ENCODE peak calls at places on chromosomes 16 and 17, in ten cellular contexts. One of them, this sample, is unnamed.

GRCh38 chr16:15598648-15599190 is 44.2 kb downstream of the MARF1 start:
- DNase-seq in stimulated activated CD4-positive, alpha-beta T cell treated with anti-CD3 and anti-CD28 coated beads, TNF-alpha, amount 100 ng/mL, for 24 hours: no peak
- DNase-seq in T-helper 2 cell: no peak
- DNase-seq in choroid plexus epithelial cell: no peak
- DNase-seq in HFF-Myc: no peak
- DNase-seq in NCI-H345: no peak
- DNase-seq in HT1080: no peak
- DNase-seq in cardiac muscle cell: no peak
- DNase-seq in lung microvascular endothelial cell: no peak
- DNase-seq in thyroid gland: no peak
- DNase-seq in this sample: no peak

GRCh38 chr17:28839221-28839620 is 3.4 kb downstream of the FAM222B start:
- DNase-seq in stimulated activated CD4-positive, alpha-beta T cell treated with anti-CD3 and anti-CD28 coated beads, TNF-alpha, amount 100 ng/mL, for 24 hours: no peak
- DNase-seq in T-helper 2 cell: no peak
- DNase-seq in choroid plexus epithelial cell: peak
- DNase-seq in HFF-Myc: no peak
- DNase-seq in NCI-H345: no peak
- DNase-seq in HT1080: no peak
- DNase-seq in cardiac muscle cell: no peak
- DNase-seq in lung microvascular endothelial cell: no peak
- DNase-seq in thyroid gland: no peak
- DNase-seq in this sample: no peak

GRCh38 chr16:82715160-82715559 is 88.4 kb downstream of the CDH13 start:
- DNase-seq in stimulated activated CD4-positive, alpha-beta T cell treated with anti-CD3 and anti-CD28 coated beads, TNF-alpha, amount 100 ng/mL, for 24 hours: no peak
- DNase-seq in T-helper 2 cell: no peak
- DNase-seq in choroid plexus epithelial cell: no peak
- DNase-seq in HFF-Myc: no peak
- DNase-seq in NCI-H345: no peak
- DNase-seq in HT1080: no peak
- DNase-seq in cardiac muscle cell: no peak
- DNase-seq in lung microvascular endothelial cell: no peak
- DNase-seq in thyroid gland: no peak
- DNase-seq in this sample: no peak

GRCh38 chr16:23836404-23837291 is 865 bp downstream of the PRKCB start:
- DNase-seq in stimulated activated CD4-positive, alpha-beta T cell treated with anti-CD3 and anti-CD28 coated beads, TNF-alpha, amount 100 ng/mL, for 24 hours: no peak
- DNase-seq in T-helper 2 cell: peak
- DNase-seq in choroid plexus epithelial cell: no peak
- DNase-seq in HFF-Myc: no peak
- DNase-seq in NCI-H345: no peak
- DNase-seq in HT1080: no peak
- DNase-seq in cardiac muscle cell: peak
- DNase-seq in lung microvascular endothelial cell: no peak
- DNase-seq in thyroid gland: peak
- DNase-seq in this sample: peak

GRCh38 chr16:471353-472198 is 46.1 kb downstream of the RAB11FIP3 start:
- DNase-seq in stimulated activated CD4-positive, alpha-beta T cell treated with anti-CD3 and anti-CD28 coated beads, TNF-alpha, amount 100 ng/mL, for 24 hours: no peak
- DNase-seq in T-helper 2 cell: no peak
- DNase-seq in choroid plexus epithelial cell: no peak
- DNase-seq in HFF-Myc: no peak
- DNase-seq in NCI-H345: no peak
- DNase-seq in HT1080: no peak
- DNase-seq in cardiac muscle cell: no peak
- DNase-seq in lung microvascular endothelial cell: no peak
- DNase-seq in thyroid gland: no peak
- DNase-seq in this sample: no peak

GRCh38 chr16:89588413-89589109 is 13.0 kb downstream of the CPNE7 start:
- DNase-seq in stimulated activated CD4-positive, alpha-beta T cell treated with anti-CD3 and anti-CD28 coated beads, TNF-alpha, amount 100 ng/mL, for 24 hours: no peak
- DNase-seq in T-helper 2 cell: no peak
- DNase-seq in choroid plexus epithelial cell: no peak
- DNase-seq in HFF-Myc: no peak
- DNase-seq in NCI-H345: no peak
- DNase-seq in HT1080: no peak
- DNase-seq in cardiac muscle cell: no peak
- DNase-seq in lung microvascular endothelial cell: no peak
- DNase-seq in thyroid gland: no peak
- DNase-seq in this sample: no peak

GRCh38 chr17:79955961-79956735 is 79.5 kb downstream of the TBC1D16 start:
- DNase-seq in stimulated activated CD4-positive, alpha-beta T cell treated with anti-CD3 and anti-CD28 coated beads, TNF-alpha, amount 100 ng/mL, for 24 hours: no peak
- DNase-seq in T-helper 2 cell: no peak
- DNase-seq in choroid plexus epithelial cell: no peak
- DNase-seq in HFF-Myc: no peak
- DNase-seq in NCI-H345: no peak
- DNase-seq in HT1080: no peak
- DNase-seq in cardiac muscle cell: no peak
- DNase-seq in lung microvascular endothelial cell: no peak
- DNase-seq in thyroid gland: no peak
- DNase-seq in this sample: no peak

GRCh38 chr17:62826956-62827355 is 18.8 kb upstream of the MARCHF10 start:
- DNase-seq in stimulated activated CD4-positive, alpha-beta T cell treated with anti-CD3 and anti-CD28 coated beads, TNF-alpha, amount 100 ng/mL, for 24 hours: no peak
- DNase-seq in T-helper 2 cell: no peak
- DNase-seq in choroid plexus epithelial cell: peak
- DNase-seq in HFF-Myc: no peak
- DNase-seq in NCI-H345: no peak
- DNase-seq in HT1080: no peak
- DNase-seq in cardiac muscle cell: no peak
- DNase-seq in lung microvascular endothelial cell: no peak
- DNase-seq in thyroid gland: no peak
- DNase-seq in this sample: no peak

GRCh38 chr17:19646788-19647696 is 1.5 kb upstream of the ALDH3A2 start:
- DNase-seq in stimulated activated CD4-positive, alpha-beta T cell treated with anti-CD3 and anti-CD28 coated beads, TNF-alpha, amount 100 ng/mL, for 24 hours: no peak
- DNase-seq in T-helper 2 cell: no peak
- DNase-seq in choroid plexus epithelial cell: peak
- DNase-seq in HFF-Myc: no peak
- DNase-seq in NCI-H345: peak
- DNase-seq in HT1080: peak
- DNase-seq in cardiac muscle cell: no peak
- DNase-seq in lung microvascular endothelial cell: peak
- DNase-seq in thyroid gland: peak
- DNase-seq in this sample: peak

GRCh38 chr16:4371481-4372314 is at the start of gene VASN:
- DNase-seq in stimulated activated CD4-positive, alpha-beta T cell treated with anti-CD3 and anti-CD28 coated beads, TNF-alpha, amount 100 ng/mL, for 24 hours: peak
- DNase-seq in T-helper 2 cell: peak
- DNase-seq in choroid plexus epithelial cell: peak
- DNase-seq in HFF-Myc: no peak
- DNase-seq in NCI-H345: peak
- DNase-seq in HT1080: peak
- DNase-seq in cardiac muscle cell: peak
- DNase-seq in lung microvascular endothelial cell: peak
- DNase-seq in thyroid gland: peak
- DNase-seq in this sample: peak

GRCh38 chr17:37844158-37844976 is 79.8 kb upstream of the TBC1D3K start:
- DNase-seq in stimulated activated CD4-positive, alpha-beta T cell treated with anti-CD3 and anti-CD28 coated beads, TNF-alpha, amount 100 ng/mL, for 24 hours: peak
- DNase-seq in T-helper 2 cell: peak
- DNase-seq in choroid plexus epithelial cell: peak
- DNase-seq in HFF-Myc: no peak
- DNase-seq in NCI-H345: no peak
- DNase-seq in HT1080: peak
- DNase-seq in cardiac muscle cell: peak
- DNase-seq in lung microvascular endothelial cell: peak
- DNase-seq in thyroid gland: peak
- DNase-seq in this sample: peak

GRCh38 chr17:43803758-43804157 is 23.5 kb downstream of the CFAP97D1 start:
- DNase-seq in stimulated activated CD4-positive, alpha-beta T cell treated with anti-CD3 and anti-CD28 coated beads, TNF-alpha, amount 100 ng/mL, for 24 hours: no peak
- DNase-seq in T-helper 2 cell: no peak
- DNase-seq in choroid plexus epithelial cell: no peak
- DNase-seq in HFF-Myc: no peak
- DNase-seq in NCI-H345: no peak
- DNase-seq in HT1080: no peak
- DNase-seq in cardiac muscle cell: no peak
- DNase-seq in lung microvascular endothelial cell: peak
- DNase-seq in thyroid gland: peak
- DNase-seq in this sample: no peak

GRCh38 chr16:3695610-3696369 is 21.5 kb downstream of the TRAP1 start:
- DNase-seq in stimulated activated CD4-positive, alpha-beta T cell treated with anti-CD3 and anti-CD28 coated beads, TNF-alpha, amount 100 ng/mL, for 24 hours: no peak
- DNase-seq in T-helper 2 cell: no peak
- DNase-seq in choroid plexus epithelial cell: no peak
- DNase-seq in HFF-Myc: no peak
- DNase-seq in NCI-H345: no peak
- DNase-seq in HT1080: no peak
- DNase-seq in cardiac muscle cell: no peak
- DNase-seq in lung microvascular endothelial cell: no peak
- DNase-seq in thyroid gland: no peak
- DNase-seq in this sample: peak

GRCh38 chr17:78112508-78113471 is 15.8 kb downstream of the TMC6 start:
- DNase-seq in stimulated activated CD4-positive, alpha-beta T cell treated with anti-CD3 and anti-CD28 coated beads, TNF-alpha, amount 100 ng/mL, for 24 hours: peak
- DNase-seq in T-helper 2 cell: peak
- DNase-seq in choroid plexus epithelial cell: peak
- DNase-seq in HFF-Myc: no peak
- DNase-seq in NCI-H345: peak
- DNase-seq in HT1080: peak
- DNase-seq in cardiac muscle cell: peak
- DNase-seq in lung microvascular endothelial cell: peak
- DNase-seq in thyroid gland: peak
- DNase-seq in this sample: peak

GRCh38 chr16:2470603-2471015 is 488 bp upstream of the NTN3 start:
- DNase-seq in stimulated activated CD4-positive, alpha-beta T cell treated with anti-CD3 and anti-CD28 coated beads, TNF-alpha, amount 100 ng/mL, for 24 hours: no peak
- DNase-seq in T-helper 2 cell: no peak
- DNase-seq in choroid plexus epithelial cell: no peak
- DNase-seq in HFF-Myc: no peak
- DNase-seq in NCI-H345: peak
- DNase-seq in HT1080: no peak
- DNase-seq in cardiac muscle cell: no peak
- DNase-seq in lung microvascular endothelial cell: no peak
- DNase-seq in thyroid gland: no peak
- DNase-seq in this sample: no peak

GRCh38 chr16:10539256-10539655 is 41.1 kb downstream of the EMP2 start:
- DNase-seq in stimulated activated CD4-positive, alpha-beta T cell treated with anti-CD3 and anti-CD28 coated beads, TNF-alpha, amount 100 ng/mL, for 24 hours: no peak
- DNase-seq in T-helper 2 cell: no peak
- DNase-seq in choroid plexus epithelial cell: no peak
- DNase-seq in HFF-Myc: no peak
- DNase-seq in NCI-H345: no peak
- DNase-seq in HT1080: no peak
- DNase-seq in cardiac muscle cell: no peak
- DNase-seq in lung microvascular endothelial cell: no peak
- DNase-seq in thyroid gland: no peak
- DNase-seq in this sample: no peak

GRCh38 chr17:8289103-8289397 is 580 bp downstream of the RANGRF start:
- DNase-seq in stimulated activated CD4-positive, alpha-beta T cell treated with anti-CD3 and anti-CD28 coated beads, TNF-alpha, amount 100 ng/mL, for 24 hours: no peak
- DNase-seq in T-helper 2 cell: no peak
- DNase-seq in choroid plexus epithelial cell: no peak
- DNase-seq in HFF-Myc: no peak
- DNase-seq in NCI-H345: no peak
- DNase-seq in HT1080: no peak
- DNase-seq in cardiac muscle cell: peak
- DNase-seq in lung microvascular endothelial cell: no peak
- DNase-seq in thyroid gland: no peak
- DNase-seq in this sample: no peak

GRCh38 chr17:76922967-76923366 is 54.8 kb downstream of the MGAT5B start:
- DNase-seq in stimulated activated CD4-positive, alpha-beta T cell treated with anti-CD3 and anti-CD28 coated beads, TNF-alpha, amount 100 ng/mL, for 24 hours: no peak
- DNase-seq in T-helper 2 cell: no peak
- DNase-seq in choroid plexus epithelial cell: no peak
- DNase-seq in HFF-Myc: no peak
- DNase-seq in NCI-H345: no peak
- DNase-seq in HT1080: no peak
- DNase-seq in cardiac muscle cell: no peak
- DNase-seq in lung microvascular endothelial cell: no peak
- DNase-seq in thyroid gland: no peak
- DNase-seq in this sample: no peak

GRCh38 chr16:67593288-67593687 is 31.0 kb downstream of the CTCF start:
- DNase-seq in stimulated activated CD4-positive, alpha-beta T cell treated with anti-CD3 and anti-CD28 coated beads, TNF-alpha, amount 100 ng/mL, for 24 hours: no peak
- DNase-seq in T-helper 2 cell: no peak
- DNase-seq in choroid plexus epithelial cell: peak
- DNase-seq in HFF-Myc: no peak
- DNase-seq in NCI-H345: no peak
- DNase-seq in HT1080: no peak
- DNase-seq in cardiac muscle cell: no peak
- DNase-seq in lung microvascular endothelial cell: no peak
- DNase-seq in thyroid gland: no peak
- DNase-seq in this sample: no peak

GRCh38 chr16:78126662-78127061 is 27.2 kb downstream of the WWOX start:
- DNase-seq in stimulated activated CD4-positive, alpha-beta T cell treated with anti-CD3 and anti-CD28 coated beads, TNF-alpha, amount 100 ng/mL, for 24 hours: no peak
- DNase-seq in T-helper 2 cell: no peak
- DNase-seq in choroid plexus epithelial cell: no peak
- DNase-seq in HFF-Myc: no peak
- DNase-seq in NCI-H345: no peak
- DNase-seq in HT1080: no peak
- DNase-seq in cardiac muscle cell: no peak
- DNase-seq in lung microvascular endothelial cell: no peak
- DNase-seq in thyroid gland: no peak
- DNase-seq in this sample: no peak

GRCh38 chr16:11030990-11031510 is 86.7 kb downstream of the CLEC16A start:
- DNase-seq in stimulated activated CD4-positive, alpha-beta T cell treated with anti-CD3 and anti-CD28 coated beads, TNF-alpha, amount 100 ng/mL, for 24 hours: no peak
- DNase-seq in T-helper 2 cell: no peak
- DNase-seq in choroid plexus epithelial cell: no peak
- DNase-seq in HFF-Myc: no peak
- DNase-seq in NCI-H345: no peak
- DNase-seq in HT1080: no peak
- DNase-seq in cardiac muscle cell: no peak
- DNase-seq in lung microvascular endothelial cell: no peak
- DNase-seq in thyroid gland: peak
- DNase-seq in this sample: no peak

GRCh38 chr17:83103938-83104311 is 24.5 kb downstream of the METRNL start:
- DNase-seq in stimulated activated CD4-positive, alpha-beta T cell treated with anti-CD3 and anti-CD28 coated beads, TNF-alpha, amount 100 ng/mL, for 24 hours: no peak
- DNase-seq in T-helper 2 cell: no peak
- DNase-seq in choroid plexus epithelial cell: no peak
- DNase-seq in HFF-Myc: no peak
- DNase-seq in NCI-H345: no peak
- DNase-seq in HT1080: no peak
- DNase-seq in cardiac muscle cell: no peak
- DNase-seq in lung microvascular endothelial cell: no peak
- DNase-seq in thyroid gland: no peak
- DNase-seq in this sample: no peak

GRCh38 chr17:40355123-40355803 is 9.3 kb downstream of the GJD3 start:
- DNase-seq in stimulated activated CD4-positive, alpha-beta T cell treated with anti-CD3 and anti-CD28 coated beads, TNF-alpha, amount 100 ng/mL, for 24 hours: peak
- DNase-seq in T-helper 2 cell: peak
- DNase-seq in choroid plexus epithelial cell: peak
- DNase-seq in HFF-Myc: no peak
- DNase-seq in NCI-H345: peak
- DNase-seq in HT1080: peak
- DNase-seq in cardiac muscle cell: peak
- DNase-seq in lung microvascular endothelial cell: peak
- DNase-seq in thyroid gland: peak
- DNase-seq in this sample: peak

GRCh38 chr16:66508261-66508913 is 41.5 kb downstream of the TK2 start:
- DNase-seq in stimulated activated CD4-positive, alpha-beta T cell treated with anti-CD3 and anti-CD28 coated beads, TNF-alpha, amount 100 ng/mL, for 24 hours: no peak
- DNase-seq in T-helper 2 cell: no peak
- DNase-seq in choroid plexus epithelial cell: no peak
- DNase-seq in HFF-Myc: no peak
- DNase-seq in NCI-H345: no peak
- DNase-seq in HT1080: peak
- DNase-seq in cardiac muscle cell: no peak
- DNase-seq in lung microvascular endothelial cell: peak
- DNase-seq in thyroid gland: no peak
- DNase-seq in this sample: no peak

GRCh38 chr17:37137906-37138413 is 189.2 kb downstream of the AATF start:
- DNase-seq in stimulated activated CD4-positive, alpha-beta T cell treated with anti-CD3 and anti-CD28 coated beads, TNF-alpha, amount 100 ng/mL, for 24 hours: no peak
- DNase-seq in T-helper 2 cell: no peak
- DNase-seq in choroid plexus epithelial cell: no peak
- DNase-seq in HFF-Myc: no peak
- DNase-seq in NCI-H345: no peak
- DNase-seq in HT1080: no peak
- DNase-seq in cardiac muscle cell: no peak
- DNase-seq in lung microvascular endothelial cell: no peak
- DNase-seq in thyroid gland: no peak
- DNase-seq in this sample: no peak

GRCh38 chr16:46972429-46972970 is 974 bp downstream of the DNAJA2 start:
- DNase-seq in stimulated activated CD4-positive, alpha-beta T cell treated with anti-CD3 and anti-CD28 coated beads, TNF-alpha, amount 100 ng/mL, for 24 hours: no peak
- DNase-seq in T-helper 2 cell: no peak
- DNase-seq in choroid plexus epithelial cell: peak
- DNase-seq in HFF-Myc: no peak
- DNase-seq in NCI-H345: peak
- DNase-seq in HT1080: peak
- DNase-seq in cardiac muscle cell: peak
- DNase-seq in lung microvascular endothelial cell: peak
- DNase-seq in thyroid gland: no peak
- DNase-seq in this sample: peak

GRCh38 chr16:14454391-14454790 is 175.7 kb downstream of the PARN start:
- DNase-seq in stimulated activated CD4-positive, alpha-beta T cell treated with anti-CD3 and anti-CD28 coated beads, TNF-alpha, amount 100 ng/mL, for 24 hours: no peak
- DNase-seq in T-helper 2 cell: no peak
- DNase-seq in choroid plexus epithelial cell: peak
- DNase-seq in HFF-Myc: no peak
- DNase-seq in NCI-H345: no peak
- DNase-seq in HT1080: peak
- DNase-seq in cardiac muscle cell: no peak
- DNase-seq in lung microvascular endothelial cell: no peak
- DNase-seq in thyroid gland: no peak
- DNase-seq in this sample: no peak

GRCh38 chr17:81487487-81488275 is 24.9 kb downstream of the ACTG1 start:
- DNase-seq in stimulated activated CD4-positive, alpha-beta T cell treated with anti-CD3 and anti-CD28 coated beads, TNF-alpha, amount 100 ng/mL, for 24 hours: peak
- DNase-seq in T-helper 2 cell: peak
- DNase-seq in choroid plexus epithelial cell: peak
- DNase-seq in HFF-Myc: no peak
- DNase-seq in NCI-H345: peak
- DNase-seq in HT1080: peak
- DNase-seq in cardiac muscle cell: peak
- DNase-seq in lung microvascular endothelial cell: peak
- DNase-seq in thyroid gland: peak
- DNase-seq in this sample: peak

This sample was measured in small intestine.